ENCODE peak calls at places on chromosomes 7 and 10, in six cellular contexts. R is NCI-H82, T is WTC11, Y is astrocyte of the hippocampus, G is H54, W is dermis blood vessel endothelial cell. J is an unnamed sample.
A peak's percentile ranks its signal among the peaks of the same experiment; 100 is the strongest.

GRCh38 chr10:44853148-44853734 is 57.9 kb upstream of the TMEM72 start:
- DNase-seq in W (peak; percentile 15), G (no peak), T (no peak), Y (peak; percentile 41), R (no peak), J (no peak)

GRCh38 chr10:33982995-33983394 is 648.5 kb upstream of the NRP1 start:
- DNase-seq in W (no peak), T (no peak), G (no peak), R (no peak), Y (peak; percentile 11), J (no peak)

GRCh38 chr7:391411-391951 is 101.5 kb downstream of the FOXL3 start:
- DNase-seq in G (no peak), T (no peak), R (no peak), Y (no peak), W (no peak), J (no peak)

GRCh38 chr10:114306116-114306973 is 67.3 kb downstream of the VWA2 start:
- DNase-seq in W (no peak), T (no peak), Y (peak; percentile 95), G (peak; percentile 90), R (no peak), J (no peak)

GRCh38 chr10:132798403-132798802 is 12.5 kb upstream of the NKX6-2 start:
- DNase-seq in T (no peak), G (no peak), Y (no peak), W (no peak), R (no peak), J (no peak)

GRCh38 chr10:71700735-71701368 is 18.7 kb downstream of the C10orf105 start:
- DNase-seq in Y (no peak), W (no peak), T (no peak), G (no peak), R (peak; percentile 63), J (no peak)

GRCh38 chr10:129641351-129641750 is 174.3 kb downstream of the MGMT start:
- DNase-seq in G (no peak), T (no peak), Y (no peak), W (no peak), R (no peak), J (no peak)

GRCh38 chr10:109067051-109067450 is 856.3 kb downstream of the XPNPEP1 start:
- DNase-seq in R (no peak), W (no peak), T (no peak), G (no peak), Y (no peak), J (no peak)

GRCh38 chr7:132751282-132751647 is 175.0 kb upstream of the PLXNA4 start:
- DNase-seq in R (no peak), Y (no peak), T (no peak), G (no peak), W (no peak), J (no peak)

GRCh38 chr7:31053986-31054385 is 1.9 kb downstream of the ADCYAP1R1 start:
- DNase-seq in T (no peak), R (no peak), G (no peak), Y (no peak), W (no peak), J (no peak)

GRCh38 chr7:2321020-2321419 is 6.8 kb upstream of the SNX8 start:
- DNase-seq in Y (peak; percentile 24), R (peak; percentile 78), G (no peak), T (peak; percentile 45), W (no peak), J (no peak)

GRCh38 chr7:102860351-102860811 is 52.4 kb upstream of the LRRC17 start:
- DNase-seq in G (no peak), T (no peak), Y (peak; percentile 49), W (peak; percentile 40), R (no peak), J (no peak)

GRCh38 chr7:117807688-117808087 is 65.6 kb downstream of the CTTNBP2 start:
- DNase-seq in G (no peak), W (no peak), R (no peak), Y (peak; percentile 17), T (no peak), J (no peak)

GRCh38 chr10:103612462-103613365 is 119.2 kb downstream of the NEURL1 start:
- DNase-seq in W (no peak), G (peak; percentile 47), R (no peak), T (no peak), Y (no peak), J (no peak)

GRCh38 chr10:106931159-106931852 is 233.2 kb downstream of the SORCS1 start:
- DNase-seq in G (no peak), Y (no peak), R (no peak), W (no peak), T (no peak), J (no peak)

GRCh38 chr7:64875658-64876406 is 27.2 kb upstream of the ZNF273 start:
- DNase-seq in R (no peak), W (no peak), T (no peak), G (no peak), Y (no peak), J (no peak)

GRCh38 chr10:14879801-14880193 is 1.1 kb downstream of the SUV39H2 start:
- DNase-seq in R (no peak), T (no peak), W (peak; percentile 7), G (peak; percentile 7), Y (peak; percentile 5), J (no peak)

GRCh38 chr7:3068568-3068967 is 24.9 kb upstream of the CARD11 start:
- DNase-seq in R (no peak), G (no peak), W (no peak), Y (no peak), T (no peak), J (no peak)

GRCh38 chr7:36205236-36205635 is 52.2 kb downstream of the EEPD1 start:
- DNase-seq in R (no peak), G (no peak), Y (no peak), T (no peak), W (no peak), J (no peak)

GRCh38 chr10:68106656-68107055 is 2.6 kb upstream of the MYPN start:
- DNase-seq in W (no peak), Y (peak; percentile 85), R (no peak), T (no peak), G (no peak), J (no peak)

GRCh38 chr10:6410830-6411229 is 169.2 kb downstream of the PRKCQ start:
- DNase-seq in R (no peak), Y (no peak), W (no peak), G (no peak), T (no peak), J (no peak)